ENCODE peak calls at places on chromosomes 16 and 17, in nine cellular contexts. S, K, U, I, V, T, Q, O and J are unnamed samples.
A peak's percentile ranks its signal among the peaks of the same experiment; 100 is the strongest.

GRCh38 chr17:13725286-13725990 is 123.7 kb upstream of the HS3ST3A1 start:
- DNase-seq in S (no peak), K (no peak), U (no peak), I (no peak), V (no peak), T (no peak), Q (peak; percentile 7), O (no peak), J (no peak)

GRCh38 chr16:21101631-21102420 is 48.8 kb downstream of the DNAH3 start:
- DNase-seq in S (peak; percentile 25), K (no peak), U (peak; percentile 29), I (no peak), V (no peak), T (peak; percentile 8), Q (peak; percentile 34), O (peak; percentile 48), J (peak; percentile 34)

GRCh38 chr17:37678036-37678435 is 34.8 kb upstream of the DDX52 start:
- DNase-seq in S (no peak), K (no peak), U (no peak), I (no peak), V (no peak), T (no peak), Q (no peak), O (no peak), J (no peak)

GRCh38 chr17:79905832-79906231 is 66.6 kb upstream of the CBX4 start:
- DNase-seq in S (no peak), K (no peak), U (no peak), I (no peak), V (no peak), T (no peak), Q (no peak), O (peak; percentile 26), J (no peak)

GRCh38 chr16:68396481-68396880 is 51.8 kb downstream of the SMPD3 start:
- DNase-seq in S (peak; percentile 51), K (no peak), U (peak; percentile 73), I (peak; percentile 50), V (no peak), T (peak; percentile 57), Q (peak; percentile 54), O (no peak), J (peak; percentile 53)

GRCh38 chr17:79801156-79802038 is 4.5 kb upstream of the CBX8 start:
- DNase-seq in S (no peak), K (no peak), U (no peak), I (peak; percentile 54), V (no peak), T (no peak), Q (no peak), O (peak; percentile 36), J (no peak)

GRCh38 chr17:63998050-63998720 is at the start of gene PRR29:
- DNase-seq in S (peak; percentile 13), K (peak; percentile 72), U (peak; percentile 75), I (peak; percentile 33), V (no peak), T (peak; percentile 74), Q (peak; percentile 64), O (peak; percentile 82), J (peak; percentile 79)

GRCh38 chr17:68197997-68198930 is 49.6 kb upstream of the AMZ2 start:
- DNase-seq in S (no peak), K (no peak), U (no peak), I (no peak), V (no peak), T (no peak), Q (peak; percentile 49), O (peak; percentile 56), J (no peak)

GRCh38 chr16:73053038-73053378 is 5.1 kb upstream of the ZFHX3 start:
- DNase-seq in S (no peak), K (no peak), U (no peak), I (no peak), V (no peak), T (no peak), Q (no peak), O (no peak), J (no peak)

GRCh38 chr16:10876799-10877341 is at the start of gene CIITA:
- DNase-seq in S (peak; percentile 90), K (peak; percentile 73), U (peak; percentile 98), I (no peak), V (peak; percentile 72), T (peak; percentile 52), Q (peak; percentile 87), O (no peak), J (peak; percentile 75)

GRCh38 chr16:56606688-56607618 is 1.4 kb upstream of the MT2A start:
- DNase-seq in S (peak; percentile 97), K (peak; percentile 81), U (no peak), I (peak; percentile 82), V (peak; percentile 50), T (no peak), Q (peak; percentile 94), O (no peak), J (peak; percentile 83)

GRCh38 chr16:87033541-87034300 is 283.5 kb downstream of the C16orf95 start:
- DNase-seq in S (no peak), K (peak; percentile 53), U (no peak), I (no peak), V (no peak), T (no peak), Q (no peak), O (no peak), J (no peak)

GRCh38 chr17:79192503-79193500 is 118.2 kb downstream of the ENGASE start:
- DNase-seq in S (peak; percentile 7), K (peak; percentile 26), U (peak; percentile 10), I (peak; percentile 8), V (no peak), T (peak; percentile 21), Q (peak; percentile 58), O (peak; percentile 78), J (peak; percentile 60)

GRCh38 chr17:62178579-62178978 is 113.5 kb upstream of the MED13 start:
- DNase-seq in S (peak; percentile 18), K (no peak), U (no peak), I (no peak), V (no peak), T (no peak), Q (peak; percentile 39), O (no peak), J (no peak)

GRCh38 chr17:33142703-33143299 is 150.3 kb downstream of the ASIC2 start:
- DNase-seq in S (no peak), K (peak; percentile 10), U (peak; percentile 29), I (no peak), V (no peak), T (no peak), Q (peak; percentile 59), O (peak; percentile 57), J (peak; percentile 38)

GRCh38 chr16:50185005-50185505 is 31.9 kb downstream of the TENT4B start:
- DNase-seq in S (peak; percentile 77), K (no peak), U (peak; percentile 14), I (no peak), V (no peak), T (no peak), Q (no peak), O (no peak), J (no peak)

GRCh38 chr17:2230877-2231276 is 72.7 kb downstream of the SMG6 start:
- DNase-seq in S (no peak), K (no peak), U (no peak), I (no peak), V (no peak), T (no peak), Q (no peak), O (no peak), J (no peak)

GRCh38 chr17:75191584-75191983 is 8.8 kb upstream of the SUMO2 start:
- DNase-seq in S (peak; percentile 8), K (no peak), U (no peak), I (no peak), V (no peak), T (no peak), Q (no peak), O (no peak), J (no peak)

GRCh38 chr16:381788-382717 is at the start of gene PGAP6:
- DNase-seq in S (no peak), K (peak; percentile 60), U (peak; percentile 84), I (peak; percentile 67), V (no peak), T (peak; percentile 67), Q (peak; percentile 71), O (peak; percentile 57), J (peak; percentile 67)

GRCh38 chr17:5486206-5487124 is at the start of gene MIS12:
- DNase-seq in S (peak; percentile 99), K (peak; percentile 99), U (peak; percentile 99), I (peak; percentile 100), V (peak; percentile 98), T (peak; percentile 95), Q (peak; percentile 99), O (peak; percentile 97), J (peak; percentile 100)
- TF ChIP-seq CTCF in S (no peak), K (no peak), U (no peak), I (no peak), V (no peak), T (no peak), Q (no peak), O (no peak), J (no peak)

DNA sequence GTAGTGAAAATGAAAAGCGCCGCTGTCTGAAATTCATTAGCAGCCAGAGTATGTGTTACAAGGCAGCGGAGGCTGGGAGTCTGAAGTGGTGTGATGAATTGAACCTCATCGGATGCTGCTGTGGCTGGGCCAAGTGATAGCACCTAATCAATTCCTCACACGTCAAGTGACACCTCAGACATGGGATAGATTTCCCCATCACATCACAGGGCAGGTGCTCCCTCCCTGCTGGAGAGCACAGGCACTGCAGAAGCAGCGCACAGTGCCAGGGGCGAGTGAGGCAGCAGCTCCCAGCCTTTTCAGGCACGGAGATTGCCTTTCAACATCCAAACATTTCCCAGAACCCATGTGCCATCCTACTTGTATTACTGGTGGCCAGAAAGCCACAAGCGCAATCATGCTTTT is 32.2 kb downstream of the DRC3 start:
- DNase-seq in S (no peak), K (no peak), U (no peak), I (no peak), V (no peak), T (no peak), Q (no peak), O (peak; percentile 47), J (no peak)
- TF ChIP-seq CTCF in S (peak; percentile 52), K (peak; percentile 24), U (no peak), I (no peak), V (no peak), T (no peak), Q (no peak), O (peak; percentile 30), J (no peak)

DNA sequence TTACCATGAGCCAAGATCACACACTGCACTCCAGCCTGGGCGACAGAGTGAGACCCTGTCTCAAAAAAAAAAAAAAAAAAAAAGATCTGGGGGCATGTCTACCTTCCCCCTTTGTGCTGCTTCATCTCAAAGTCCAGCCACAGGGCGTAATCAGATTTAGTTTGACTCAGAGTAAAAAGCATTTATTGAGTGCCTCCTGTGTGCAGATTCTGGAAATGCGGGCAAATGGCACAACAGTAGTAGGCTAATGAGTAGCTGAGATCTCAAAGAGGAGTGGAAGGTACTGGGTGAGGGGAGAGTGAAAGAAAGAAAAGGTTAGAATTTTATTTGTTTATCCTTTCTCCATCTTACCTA is 9.1 kb upstream of the NR1D1 start:
- DNase-seq in S (no peak), K (no peak), U (no peak), I (no peak), V (no peak), T (no peak), Q (no peak), O (no peak), J (no peak)
- TF ChIP-seq CTCF in S (peak; percentile 51), K (no peak), U (no peak), I (no peak), V (no peak), T (no peak), Q (no peak), O (no peak), J (peak; percentile 1)

DNA sequence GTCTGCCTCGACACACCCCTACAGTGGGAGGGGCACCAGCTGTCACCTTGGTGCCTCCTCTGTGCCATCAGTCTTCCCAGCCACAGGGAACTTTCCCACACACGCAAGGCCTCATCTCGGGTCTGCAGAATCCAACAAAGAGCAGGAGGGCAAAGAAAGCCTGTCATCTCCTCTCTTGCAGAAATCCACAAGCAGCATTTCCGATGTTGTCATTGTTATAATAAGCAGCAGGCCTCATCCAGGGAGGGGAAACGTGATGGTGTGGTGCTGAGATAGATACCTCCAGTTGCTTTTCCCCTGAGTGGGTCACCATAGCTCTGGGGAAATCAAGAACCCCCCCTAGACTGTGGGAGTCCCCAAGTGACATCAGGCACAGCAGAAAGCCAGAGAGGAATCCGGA is 110.4 kb downstream of the CMIP start:
- DNase-seq in S (no peak), K (no peak), U (no peak), I (no peak), V (no peak), T (no peak), Q (no peak), O (no peak), J (no peak)
- TF ChIP-seq CTCF in S (no peak), K (no peak), U (no peak), I (no peak), V (no peak), T (no peak), Q (no peak), O (no peak), J (no peak)